ENCODE peak calls at places on chromosomes 7 and 10, in six cellular contexts. D is NT2/D1, J is cardiac muscle cell, E is uterus, U is tibial artery, R is fibroblast of lung. L is an unnamed sample.
A peak's percentile ranks its signal among the peaks of the same experiment; 100 is the strongest.

GRCh38 chr10:94005050-94005449 is 11.3 kb downstream of the PLCE1 start:
- DNase-seq in D (no peak), J (peak; percentile 34), E (no peak), U (no peak), R (no peak), L (no peak)

GRCh38 chr10:103692421-103693069 is 162.8 kb downstream of the SH3PXD2A start:
- DNase-seq in D (no peak), J (no peak), E (no peak), U (no peak), R (no peak), L (no peak)

GRCh38 chr10:35486297-35486991 is 118.7 kb upstream of the GJD4 start:
- DNase-seq in D (no peak), J (no peak), E (no peak), U (no peak), R (no peak), L (no peak)

GRCh38 chr10:34637419-34637911 is 177.6 kb downstream of the PARD3 start:
- DNase-seq in D (peak; percentile 25), J (peak; percentile 62), E (peak; percentile 57), U (peak; percentile 73), R (peak; percentile 51), L (peak; percentile 84)

GRCh38 chr10:131870831-131871672 is 29.8 kb upstream of the PPP2R2D start:
- DNase-seq in D (no peak), J (no peak), E (no peak), U (no peak), R (no peak), L (no peak)

GRCh38 chr10:71980181-71981023 is 16.2 kb downstream of the CHST3 start:
- DNase-seq in D (no peak), J (peak; percentile 74), E (no peak), U (no peak), R (no peak), L (no peak)

GRCh38 chr7:135238112-135238744 is 4.6 kb downstream of the STRA8 start:
- DNase-seq in D (peak; percentile 20), J (no peak), E (no peak), U (no peak), R (no peak), L (no peak)

GRCh38 chr10:122344741-122345258 is 29.7 kb upstream of the PLEKHA1 start:
- DNase-seq in D (no peak), J (peak; percentile 30), E (no peak), U (no peak), R (peak; percentile 72), L (no peak)

GRCh38 chr10:97426776-97427570 is 982 bp downstream of the PGAM1 start:
- DNase-seq in D (no peak), J (no peak), E (no peak), U (no peak), R (no peak), L (no peak)

GRCh38 chr7:5702876-5703571 is 78.4 kb downstream of the RNF216 start:
- DNase-seq in D (no peak), J (no peak), E (no peak), U (no peak), R (no peak), L (no peak)

GRCh38 chr10:22536620-22537019 is 177.8 kb downstream of the PIP4K2A start:
- DNase-seq in D (no peak), J (no peak), E (no peak), U (no peak), R (no peak), L (no peak)

GRCh38 chr7:112052993-112053392 is 153.2 kb downstream of the DOCK4 start:
- DNase-seq in D (no peak), J (no peak), E (no peak), U (no peak), R (no peak), L (no peak)

GRCh38 chr7:82263880-82264751 is 179.5 kb downstream of the CACNA2D1 start:
- DNase-seq in D (no peak), J (no peak), E (no peak), U (no peak), R (no peak), L (peak; percentile 96)

GRCh38 chr7:95375591-95376294 is 20.4 kb downstream of the PON3 start:
- DNase-seq in D (no peak), J (no peak), E (no peak), U (no peak), R (no peak), L (no peak)

GRCh38 chr10:3776796-3777571 is 8.0 kb downstream of the KLF6 start:
- DNase-seq in D (no peak), J (peak; percentile 93), E (peak; percentile 69), U (peak; percentile 55), R (peak; percentile 95), L (no peak)

DNA sequence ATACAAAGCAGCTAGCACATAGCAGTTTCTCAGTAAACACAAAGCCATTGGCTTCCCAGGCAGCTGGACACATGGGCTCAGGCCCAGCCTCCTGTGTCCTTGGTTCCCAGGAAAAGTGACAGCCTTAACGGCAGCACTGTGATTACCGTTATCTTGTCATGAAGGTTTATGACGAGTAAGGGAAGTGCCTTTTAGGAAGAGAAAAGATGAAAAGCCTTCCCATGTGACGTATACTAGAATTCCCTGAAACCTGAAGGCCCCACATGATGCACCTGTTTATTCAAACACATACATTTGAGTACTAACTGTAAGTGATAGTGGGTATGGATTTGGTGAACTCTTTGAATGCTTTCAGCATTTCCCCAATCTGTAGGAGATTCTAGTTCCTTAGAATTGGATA is 244.2 kb downstream of the DPP6 start:
- DNase-seq in D (no peak), J (no peak), E (no peak), U (no peak), R (no peak), L (no peak)
- H3K36me3 ChIP-seq in D (no peaks in the 10 kb centered on the region), J (no peaks in the 10 kb centered on the region), E (no peaks in the 10 kb centered on the region), U (no peaks in the 10 kb centered on the region), R (no peaks in the 10 kb centered on the region), L (no peaks in the 10 kb centered on the region)

DNA sequence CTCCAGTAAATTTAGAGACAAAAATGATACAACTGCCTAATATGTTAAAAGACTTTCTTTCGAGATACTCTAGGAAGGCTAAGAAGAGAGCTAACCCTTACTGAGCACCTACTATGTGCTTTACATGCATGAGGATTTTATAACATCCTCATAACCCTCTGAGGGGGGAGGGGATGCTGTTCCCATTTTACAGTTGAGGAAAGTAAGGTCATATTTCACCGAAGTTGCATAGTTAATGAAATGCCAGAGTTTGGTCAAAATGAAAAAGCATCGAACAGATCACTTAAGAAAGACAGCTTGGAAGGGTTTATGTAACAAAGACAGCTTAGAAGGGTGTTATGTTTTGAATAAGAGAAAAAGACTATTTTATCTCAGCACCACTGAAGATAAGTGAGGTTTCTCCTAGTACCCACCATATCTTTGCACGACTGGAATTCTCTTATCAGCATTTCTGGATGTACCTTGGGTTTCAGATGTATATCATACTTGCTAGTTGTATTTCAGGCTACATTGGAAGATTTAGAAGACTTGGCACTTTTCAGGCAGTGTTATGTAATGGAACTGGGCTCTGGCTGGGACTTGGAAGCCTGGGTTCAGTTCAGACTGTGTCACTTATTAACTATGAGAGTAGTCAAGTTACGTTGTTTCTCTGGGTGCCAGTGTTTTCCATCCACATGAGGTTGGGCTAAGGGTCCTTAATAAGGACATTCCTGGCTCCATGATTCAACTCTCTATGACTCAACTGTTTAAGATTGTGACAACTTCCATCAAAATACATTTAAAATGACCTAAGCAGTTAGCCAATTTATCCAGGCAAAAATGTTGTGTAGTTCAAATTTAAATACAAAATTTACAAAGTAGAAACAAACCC is 6.0 kb downstream of the RHOBTB1 start:
- DNase-seq in D (no peak), J (peak; percentile 38), E (no peak), U (peak; percentile 47), R (peak; percentile 58), L (no peak)
- H3K4me1 ChIP-seq in D (no peaks in the 10 kb centered on the region), J (peaks cover 4% of the 10 kb centered on the region), E (no peaks in the 10 kb centered on the region), U (peaks cover 57% of the 10 kb centered on the region), R (peaks cover 9% of the 10 kb centered on the region), L (no peaks in the 10 kb centered on the region)

GRCh38 chr10:279655-280054 is 144.4 kb downstream of the ZMYND11 start:
- DNase-seq in D (no peak), J (no peak), E (no peak), U (no peak), R (no peak), L (no peak)

GRCh38 chr10:278707-279106 is 143.5 kb downstream of the ZMYND11 start:
- DNase-seq in D (no peak), J (no peak), E (no peak), U (no peak), R (no peak), L (no peak)

GRCh38 chr10:282294-283139 is 147.3 kb downstream of the ZMYND11 start:
- DNase-seq in D (no peak), J (peak; percentile 11), E (no peak), U (no peak), R (no peak), L (no peak)

GRCh38 chr10:277963-278362 is 142.7 kb downstream of the ZMYND11 start:
- DNase-seq in D (no peak), J (no peak), E (no peak), U (no peak), R (no peak), L (no peak)

DNA sequence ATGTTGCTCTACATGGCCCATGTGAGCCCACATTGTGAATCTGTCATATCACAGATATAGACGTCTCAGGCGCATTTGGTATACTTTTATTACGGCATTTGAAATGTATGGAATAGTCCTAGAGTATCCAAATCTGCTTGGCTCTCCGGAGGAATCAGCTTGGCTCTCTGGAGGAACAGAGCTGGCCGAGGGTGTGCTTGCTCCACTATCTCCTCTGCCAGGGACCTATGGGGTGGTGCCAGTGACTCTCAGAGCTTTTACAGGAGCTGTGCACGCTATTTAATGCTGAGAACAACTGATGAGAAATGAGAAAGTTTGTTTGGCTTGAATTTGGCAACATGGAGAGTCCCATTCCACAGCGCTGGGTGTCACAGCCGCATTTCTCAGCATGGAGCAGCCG is 144.0 kb downstream of the ZMYND11 start:
- DNase-seq in D (no peak), J (no peak), E (no peak), U (no peak), R (no peak), L (no peak)
- H3K36me3 ChIP-seq in D (peaks cover 36% of the 10 kb centered on the region), J (no peaks in the 10 kb centered on the region), E (no peaks in the 10 kb centered on the region), U (peaks cover 77% of the 10 kb centered on the region), R (peaks cover 6% of the 10 kb centered on the region), L (no peaks in the 10 kb centered on the region)

GRCh38 chr10:69349542-69349888 is 67.2 kb downstream of the TACR2 start:
- DNase-seq in D (no peak), J (no peak), E (no peak), U (no peak), R (no peak), L (no peak)
- H3K4me1 ChIP-seq in D (peaks cover 2% of the 10 kb centered on the region), J (no peaks in the 10 kb centered on the region), E (no peaks in the 10 kb centered on the region), U (peaks cover 83% of the 10 kb centered on the region), R (peaks cover 33% of the 10 kb centered on the region), L (peaks cover 9% of the 10 kb centered on the region)

GRCh38 chr7:116538138-116538537 is 13.3 kb downstream of the CAV1 start:
- DNase-seq in D (no peak), J (no peak), E (no peak), U (no peak), R (no peak), L (no peak)
- H3K36me3 ChIP-seq in D (peaks cover 53% of the 10 kb centered on the region), J (no peaks in the 10 kb centered on the region), E (no peaks in the 10 kb centered on the region), U (peaks cover 35% of the 10 kb centered on the region), R (peaks cover 21% of the 10 kb centered on the region), L (no peaks in the 10 kb centered on the region)

L was measured in HAP-1.